ENCODE peak calls at places on chromosomes 12 and 14, in eight cellular contexts. B is upper lobe of left lung; W is heart right ventricle; E is foreskin fibroblast; A is iPS DF 6.9; C is CD8-positive, alpha-beta T cell; F is fibroblast of lung; J is Karpas-422. I is an unnamed sample.

GRCh38 chr14:35821546-35822411 is 4.4 kb upstream of the BRMS1L start:
- DNase-seq in B (no peak), W (no peak), E (no peak), A (no peak), C (no peak), F (peak; percentile 49), J (peak; percentile 82), I (no peak)

GRCh38 chr14:106308839-106309389 is 782.5 kb downstream of the TMEM121 start:
- DNase-seq in B (peak; percentile 33), W (no peak), E (no peak), A (no peak), C (peak; percentile 36), F (no peak), J (peak; percentile 80), I (no peak)

GRCh38 chr12:116616536-116617248 is 57.5 kb downstream of the MAP1LC3B2 start:
- DNase-seq in B (no peak), W (no peak), E (no peak), A (no peak), C (no peak), F (no peak), J (no peak), I (no peak)

GRCh38 chr12:69008510-69008909 is 75.5 kb upstream of the CPM start:
- DNase-seq in B (peak; percentile 40), W (no peak), E (no peak), A (no peak), C (no peak), F (peak; percentile 36), J (no peak), I (no peak)

GRCh38 chr14:63918411-63918810 is 65.6 kb downstream of the SYNE2 start:
- DNase-seq in B (no peak), W (no peak), E (no peak), A (no peak), C (no peak), F (no peak), J (no peak), I (no peak)

GRCh38 chr12:105321125-105321524 is 9.4 kb upstream of the C12orf75 start:
- DNase-seq in B (no peak), W (no peak), E (no peak), A (no peak), C (no peak), F (no peak), J (peak; percentile 79), I (no peak)

GRCh38 chr14:59422069-59422881 is 42.9 kb downstream of the GPR135 start:
- DNase-seq in B (no peak), W (no peak), E (no peak), A (no peak), C (no peak), F (no peak), J (peak; percentile 65), I (no peak)

GRCh38 chr12:107400686-107401447 is 284.7 kb upstream of the PWP1 start:
- DNase-seq in B (no peak), W (no peak), E (peak; percentile 18), A (no peak), C (no peak), F (peak; percentile 27), J (no peak), I (peak; percentile 68)

GRCh38 chr12:97910559-97910958 is 448.0 kb downstream of the RMST start:
- DNase-seq in B (no peak), W (no peak), E (no peak), A (no peak), C (no peak), F (no peak), J (no peak), I (no peak)

GRCh38 chr12:91685917-91686316 is 459.7 kb downstream of the BTG1 start:
- DNase-seq in B (no peak), W (no peak), E (peak; percentile 47), A (no peak), C (no peak), F (peak; percentile 5), J (no peak), I (peak; percentile 22)

GRCh38 chr14:24595046-24595808 is 14.3 kb downstream of the GZMH start:
- DNase-seq in B (no peak), W (no peak), E (no peak), A (no peak), C (no peak), F (no peak), J (no peak), I (no peak)

GRCh38 chr12:62919827-62920226 is 15.1 kb downstream of the PPM1H start:
- DNase-seq in B (no peak), W (no peak), E (peak; percentile 24), A (no peak), C (no peak), F (peak; percentile 73), J (no peak), I (peak; percentile 51)

GRCh38 chr14:61505815-61506809 is 184.7 kb downstream of the PRKCH start:
- DNase-seq in B (no peak), W (no peak), E (no peak), A (no peak), C (no peak), F (peak; percentile 68), J (no peak), I (no peak)

GRCh38 chr12:46493352-46494209 is 121.0 kb upstream of the SLC38A2 start:
- DNase-seq in B (no peak), W (no peak), E (no peak), A (no peak), C (no peak), F (peak; percentile 38), J (no peak), I (no peak)

GRCh38 chr12:48329199-48329939 is 21.4 kb downstream of the ZNF641 start:
- DNase-seq in B (no peak), W (no peak), E (no peak), A (no peak), C (no peak), F (no peak), J (peak; percentile 19), I (no peak)

GRCh38 chr12:28057856-28058615 is 85.5 kb upstream of the PTHLH start:
- DNase-seq in B (no peak), W (no peak), E (no peak), A (no peak), C (no peak), F (no peak), J (no peak), I (no peak)

GRCh38 chr12:62983594-62983993 is 48.6 kb upstream of the PPM1H start:
- DNase-seq in B (no peak), W (no peak), E (no peak), A (peak; percentile 22), C (no peak), F (no peak), J (peak; percentile 69), I (no peak)

GRCh38 chr12:79262938-79263337 is 398.4 kb downstream of the SYT1 start:
- DNase-seq in B (no peak), W (no peak), E (peak; percentile 6), A (no peak), C (no peak), F (peak; percentile 7), J (no peak), I (no peak)

GRCh38 chr12:131675126-131676080 is 35.5 kb upstream of the SFSWAP start:
- DNase-seq in B (no peak), W (no peak), E (no peak), A (no peak), C (no peak), F (no peak), J (no peak), I (no peak)

DNA sequence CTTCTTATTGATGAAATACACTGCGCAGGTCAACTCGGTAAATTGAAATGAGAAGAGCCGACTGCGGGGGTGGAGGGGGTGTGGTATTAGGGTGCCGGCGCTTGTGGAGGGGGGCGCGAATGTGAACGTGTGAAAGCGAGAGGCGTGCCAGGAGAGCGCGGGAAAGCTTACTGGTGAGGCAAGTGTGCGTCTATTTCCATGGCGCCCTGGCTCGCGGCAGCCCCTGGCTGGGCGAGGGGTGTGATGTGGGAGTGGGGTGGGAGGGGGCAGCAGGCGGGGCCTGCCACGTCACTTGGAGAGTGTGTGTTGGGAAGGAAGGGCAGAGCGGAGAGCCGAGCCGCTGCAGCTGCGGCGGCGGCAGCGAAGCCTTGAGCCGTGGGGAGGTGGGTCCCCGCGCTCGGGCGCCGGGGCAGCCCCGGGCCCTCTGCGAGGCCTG is 88.8 kb downstream of the GALNT8 start:
- DNase-seq in B (no peak), W (peak; percentile 6), E (no peak), A (peak; percentile 41), C (no peak), F (no peak), J (no peak), I (no peak)
- H3K4me3 ChIP-seq in B (peak overlapping the region; percentile 42), W (peak overlapping the region; percentile 44), E (no peak overlapping the region), A (peak overlapping the region; percentile 41), C (no peak overlapping the region), F (no peak overlapping the region), J (no peak overlapping the region), I (peak overlapping the region; percentile 49)

DNA sequence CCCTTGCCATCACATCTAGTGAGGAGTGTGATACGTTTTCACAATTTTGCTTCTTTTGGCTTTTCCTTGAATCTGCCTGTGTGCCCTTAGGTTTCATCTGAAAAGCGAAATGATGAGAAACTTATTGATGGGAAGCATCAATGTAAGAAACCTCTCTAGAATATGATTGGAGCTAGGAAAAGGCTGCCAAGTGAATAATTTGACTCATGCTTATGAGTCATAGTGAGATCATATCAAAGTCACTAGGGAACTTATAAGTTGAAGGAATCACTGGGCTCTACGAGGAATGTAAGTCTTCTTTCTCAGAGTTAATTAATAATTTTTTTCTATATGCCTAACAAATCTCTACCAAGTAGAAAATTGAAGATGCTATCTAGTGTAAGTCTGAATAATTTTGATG is 10.9 kb downstream of the GLRX5 start:
- DNase-seq in B (no peak), W (no peak), E (peak; percentile 80), A (no peak), C (no peak), F (peak; percentile 95), J (no peak), I (peak; percentile 81)
- H3K4me3 ChIP-seq in B (no peak overlapping the region), W (no peak overlapping the region), E (no peak overlapping the region), A (no peak overlapping the region), C (no peak overlapping the region), F (no peak overlapping the region), J (no peak overlapping the region), I (no peak overlapping the region)

GRCh38 chr14:94581127-94581999 is at the start of gene SERPINA5:
- DNase-seq in B (no peak), W (peak; percentile 32), E (peak; percentile 36), A (no peak), C (no peak), F (no peak), J (no peak), I (no peak)
- H3K4me3 ChIP-seq in B (no peak within 1 kb of the TSS), W (no peak within 1 kb of the TSS), E (no peak within 1 kb of the TSS), A (no peak within 1 kb of the TSS), C (no peak within 1 kb of the TSS), F (no peak within 1 kb of the TSS), J (no peak within 1 kb of the TSS), I (no peak within 1 kb of the TSS)

DNA sequence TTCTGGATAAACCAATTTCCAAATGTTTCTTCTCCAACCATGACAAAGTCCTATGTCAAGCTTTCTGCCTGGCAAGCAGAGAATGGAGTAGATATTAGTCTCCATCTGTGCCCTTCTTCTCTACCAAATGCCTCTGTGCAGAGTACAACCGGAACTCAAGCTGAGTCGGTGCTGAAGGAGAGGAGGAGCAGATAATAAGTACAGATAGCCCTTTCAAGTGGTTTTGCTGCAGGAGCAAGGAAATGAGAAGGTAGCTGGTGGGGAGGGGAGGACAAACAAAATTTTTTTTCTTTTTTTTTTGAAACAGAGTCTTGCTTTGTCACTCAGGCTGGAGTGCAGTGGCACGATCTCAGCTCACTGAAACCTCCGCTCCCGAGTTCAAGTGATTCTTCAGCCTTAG is 14.2 kb upstream of the HELB start:
- DNase-seq in B (no peak), W (no peak), E (no peak), A (no peak), C (no peak), F (no peak), J (peak; percentile 23), I (no peak)
- H3K4me3 ChIP-seq in B (no peak overlapping the region), W (no peak overlapping the region), E (no peak overlapping the region), A (no peak overlapping the region), C (peak overlapping the region; percentile 33), F (no peak overlapping the region), J (no peak overlapping the region), I (no peak overlapping the region)